ENCODE peak calls at places on chromosomes 11 and 22, in seven cellular contexts. K is activated CD8-positive, alpha-beta memory T cell treated with anti-CD3 and anti-CD28 coated beads, Interleukin-2, amount 50 U/mL, for 4 hours; G is T-helper 1 cell; T is GM13977; I is AG08395; Q is M059J; D is naive thymus-derived CD4-positive, alpha-beta T cell. U is an unnamed sample.

GRCh38 chr22:47294222-47294532 is 531.7 kb downstream of the TBC1D22A start:
- DNase-seq in D (no peak), G (no peak), Q (peak; percentile 87), T (no peak), K (no peak), I (peak; percentile 70), U (no peak)

GRCh38 chr11:2130881-2131352 is 8.3 kb downstream of the IGF2 start:
- DNase-seq in G (no peak), I (no peak), K (no peak), T (no peak), Q (no peak), D (no peak), U (no peak)

GRCh38 chr22:47395481-47395880 is 633.0 kb downstream of the TBC1D22A start:
- DNase-seq in G (no peak), I (no peak), D (no peak), Q (peak; percentile 29), K (no peak), T (no peak), U (no peak)

GRCh38 chr22:39574779-39575551 is 4.4 kb downstream of the CACNA1I start:
- DNase-seq in Q (peak; percentile 87), I (peak; percentile 91), D (no peak), K (no peak), G (no peak), T (no peak), U (peak; percentile 92)

GRCh38 chr11:76856111-76856510 is 4.6 kb upstream of the ACER3 start:
- DNase-seq in Q (no peak), K (no peak), G (no peak), T (no peak), I (no peak), D (no peak), U (no peak)

GRCh38 chr22:28395920-28396447 is 283.7 kb downstream of the TTC28 start:
- DNase-seq in K (no peak), G (peak; percentile 73), D (no peak), T (no peak), Q (peak; percentile 77), I (peak; percentile 27), U (no peak)

GRCh38 chr11:78170874-78171549 is 17.4 kb downstream of the KCTD21 start:
- DNase-seq in D (no peak), Q (no peak), G (no peak), T (no peak), K (no peak), I (no peak), U (no peak)

GRCh38 chr11:85694385-85694980 is 8.5 kb upstream of the CCDC89 start:
- DNase-seq in I (peak; percentile 48), K (no peak), G (peak; percentile 56), T (peak; percentile 24), Q (peak; percentile 54), D (peak; percentile 63), U (peak; percentile 48)

GRCh38 chr11:117916956-117917355 is 12.2 kb downstream of the TMPRSS13 start:
- DNase-seq in T (no peak), Q (no peak), K (peak; percentile 8), I (no peak), G (no peak), D (no peak), U (no peak)

GRCh38 chr11:70491696-70492472 is 93.6 kb downstream of the CTTN start:
- DNase-seq in T (no peak), D (no peak), I (no peak), G (no peak), Q (no peak), K (no peak), U (no peak)

GRCh38 chr11:15501566-15501965 is 386.8 kb downstream of the INSC start:
- DNase-seq in D (no peak), Q (no peak), I (no peak), T (no peak), G (no peak), K (no peak), U (no peak)

GRCh38 chr11:130534525-130534924 is 86.1 kb downstream of the ADAMTS15 start:
- DNase-seq in G (no peak), Q (no peak), I (no peak), D (no peak), K (no peak), T (no peak), U (no peak)

GRCh38 chr11:66914505-66914904 is 43.7 kb downstream of the PC start:
- DNase-seq in Q (no peak), G (no peak), I (no peak), K (no peak), D (no peak), T (no peak), U (no peak)

GRCh38 chr11:12271826-12272366 is 105.5 kb upstream of the PARVA start:
- DNase-seq in G (no peak), K (no peak), Q (no peak), I (no peak), D (no peak), T (no peak), U (no peak)

GRCh38 chr11:117610045-117610444 is 187.0 kb downstream of the DSCAML1 start:
- DNase-seq in I (no peak), D (no peak), Q (peak; percentile 36), K (no peak), G (peak; percentile 50), T (peak; percentile 49), U (peak; percentile 37)

GRCh38 chr11:75802913-75803820 is 11.8 kb upstream of the UVRAG start:
- DNase-seq in Q (peak; percentile 65), D (peak; percentile 64), T (peak; percentile 79), G (peak; percentile 60), K (peak; percentile 73), I (peak; percentile 84), U (peak; percentile 69)

GRCh38 chr11:36376315-36376887 is 80.3 kb downstream of the PRR5L start:
- DNase-seq in D (no peak), G (no peak), K (peak; percentile 20), Q (peak; percentile 69), I (peak; percentile 20), T (peak; percentile 23), U (peak; percentile 42)

GRCh38 chr22:23762866-23763578 is at the start of gene C22orf15:
- DNase-seq in D (peak; percentile 30), Q (peak; percentile 63), G (no peak), T (no peak), K (no peak), I (peak; percentile 75), U (no peak)

GRCh38 chr22:49544286-49544685 is 283.4 kb downstream of the BRD1 start:
- DNase-seq in G (no peak), Q (no peak), T (no peak), D (no peak), K (no peak), I (no peak), U (no peak)

GRCh38 chr11:63769044-63769718 is 606 bp upstream of the ZFTA start:
- DNase-seq in T (peak; percentile 83), D (peak; percentile 14), Q (peak; percentile 33), I (peak; percentile 72), G (no peak), K (peak; percentile 59), U (peak; percentile 51)

GRCh38 chr11:107505667-107506066 is 48.0 kb upstream of the CWF19L2 start:
- DNase-seq in D (no peak), T (no peak), G (no peak), Q (no peak), I (no peak), K (no peak), U (no peak)

U was measured in epithelial cell of esophagus.